ENCODE peak calls at places on chromosome 21, in ten cellular contexts. C, M, L, P, T, V, E, Z, S and J are unnamed samples.

GRCh38 chr21:43585924-43586411 is 73.3 kb downstream of the HSF2BP start:
- DNase-seq in V (no peak), Z (peak; percentile 82), T (peak; percentile 84), P (no peak), E (no peak), L (peak; percentile 85), M (no peak), C (peak; percentile 79), S (no peak), J (peak; percentile 76)

GRCh38 chr21:33855190-33855589 is 60.4 kb downstream of the ATP5PO start:
- DNase-seq in M (no peak), E (no peak), T (peak; percentile 39), S (no peak), L (peak; percentile 58), P (no peak), C (no peak), V (peak; percentile 54), Z (no peak), J (no peak)

GRCh38 chr21:42405064-42406059 is 1.7 kb downstream of the UBASH3A start:
- DNase-seq in P (peak; percentile 4), M (no peak), L (no peak), V (no peak), Z (no peak), C (no peak), E (no peak), T (peak; percentile 35), S (no peak), J (no peak)

GRCh38 chr21:31888936-31889371 is 16.1 kb downstream of the HUNK start:
- DNase-seq in M (no peak), S (no peak), Z (peak; percentile 38), E (peak; percentile 43), V (no peak), P (no peak), C (no peak), L (peak; percentile 88), T (no peak), J (no peak)

GRCh38 chr21:31987696-31988095 is 114.9 kb downstream of the HUNK start:
- DNase-seq in M (peak; percentile 79), P (peak; percentile 60), V (no peak), C (no peak), Z (no peak), L (peak; percentile 20), E (no peak), S (no peak), T (no peak), J (no peak)

GRCh38 chr21:39604951-39605350 is 7.8 kb upstream of the B3GALT5 start:
- DNase-seq in P (no peak), M (no peak), Z (no peak), L (no peak), T (no peak), V (no peak), S (no peak), C (no peak), E (no peak), J (no peak)

GRCh38 chr21:32921632-32922230 is 104.0 kb upstream of the OLIG2 start:
- DNase-seq in V (peak; percentile 67), T (no peak), E (no peak), L (peak; percentile 73), Z (peak; percentile 44), P (peak; percentile 40), M (no peak), S (no peak), C (peak; percentile 37), J (no peak)

GRCh38 chr21:45612096-45613019 is 31.2 kb upstream of the PCBP3 start:
- DNase-seq in M (peak; percentile 40), Z (no peak), V (no peak), E (no peak), S (no peak), T (peak; percentile 90), C (no peak), L (no peak), P (peak; percentile 26), J (no peak)

GRCh38 chr21:19228241-19228640 is 824.7 kb upstream of the TMPRSS15 start:
- DNase-seq in P (no peak), M (no peak), E (no peak), L (no peak), V (no peak), C (no peak), Z (no peak), T (no peak), S (no peak), J (no peak)

GRCh38 chr21:34846214-34846575 is 177.4 kb downstream of the CLIC6 start:
- DNase-seq in Z (no peak), E (no peak), S (no peak), V (no peak), L (no peak), P (no peak), C (no peak), T (no peak), M (no peak), J (no peak)

GRCh38 chr21:30502041-30502440 is at the start of gene KRTAP19-5:
- DNase-seq in C (no peak), E (no peak), S (no peak), V (no peak), T (no peak), L (no peak), M (no peak), Z (no peak), P (no peak), J (no peak)

GRCh38 chr21:32480381-32480780 is 67.9 kb downstream of the EVA1C start:
- DNase-seq in S (no peak), M (no peak), P (no peak), T (no peak), Z (no peak), V (no peak), L (no peak), C (no peak), E (no peak), J (no peak)

GRCh38 chr21:21971384-21971783 is 973.2 kb downstream of the NCAM2 start:
- DNase-seq in S (no peak), V (no peak), M (no peak), C (no peak), L (no peak), T (no peak), Z (no peak), E (no peak), P (no peak), J (no peak)

GRCh38 chr21:24428539-24429186 is 1178.6 kb downstream of the MRPL39 start:
- DNase-seq in M (no peak), V (no peak), L (no peak), C (no peak), S (no peak), Z (no peak), T (no peak), E (no peak), P (no peak), J (no peak)
- H3K4me3 ChIP-seq in M (peak overlapping the region; percentile 34), V (no peak overlapping the region), L (no peak overlapping the region), C (no peak overlapping the region), S (peak overlapping the region; percentile 35), Z (peak overlapping the region; percentile 31), T (peak overlapping the region; percentile 15), E (no peak overlapping the region), P (no peak overlapping the region), J (no peak overlapping the region)

GRCh38 chr21:15841856-15842564 is 112.2 kb downstream of the USP25 start:
- DNase-seq in Z (no peak), P (no peak), C (no peak), T (no peak), V (no peak), S (no peak), M (no peak), E (no peak), L (no peak), J (peak; percentile 70)
- TF ChIP-seq POLR2AphosphoS5 in Z (no peak), P (no peak), C (no peak), T (no peak), V (no peak), S (no peak), M (no peak), E (no peak), L (no peak), J (no peak)

GRCh38 chr21:28791595-28792282 is 200.9 kb downstream of the LTN1 start:
- DNase-seq in M (no peak), E (no peak), T (no peak), L (no peak), Z (no peak), V (no peak), P (no peak), S (no peak), C (no peak), J (no peak)
- H3K27ac ChIP-seq in M (no peak overlapping the region), E (no peak overlapping the region), T (no peak overlapping the region), L (no peak overlapping the region), Z (no peak overlapping the region), V (no peak overlapping the region), P (no peak overlapping the region), S (no peak overlapping the region), C (no peak overlapping the region), J (no peak overlapping the region)

DNA sequence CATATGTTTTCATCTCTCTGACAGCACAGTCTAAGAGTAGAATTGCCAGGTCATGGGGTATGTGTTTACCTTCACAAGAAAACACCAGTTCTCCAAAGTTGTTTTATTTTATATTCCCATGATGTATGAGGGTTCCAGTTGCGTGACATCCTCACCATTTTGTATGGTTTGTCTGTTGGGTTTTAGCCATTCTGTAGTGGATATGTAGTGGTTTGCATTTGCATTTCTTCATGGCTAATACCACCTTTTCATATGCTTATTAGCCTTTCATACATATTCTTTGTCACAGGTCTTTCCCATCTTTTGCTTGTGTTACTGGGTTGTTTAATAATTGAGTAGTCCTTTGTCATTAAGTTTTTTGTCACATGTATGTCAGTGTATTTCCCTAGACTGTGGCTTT is 132.1 kb downstream of the DYRK1A start:
- DNase-seq in V (no peak), T (no peak), Z (no peak), C (no peak), P (no peak), M (no peak), S (no peak), E (no peak), L (peak; percentile 25), J (no peak)
- H3K4me3 ChIP-seq in V (no peak overlapping the region), T (no peak overlapping the region), Z (no peak overlapping the region), C (no peak overlapping the region), P (no peak overlapping the region), M (no peak overlapping the region), S (no peak overlapping the region), E (no peak overlapping the region), L (peak overlapping the region; percentile 11), J (no peak overlapping the region)